ENCODE peak calls at places on chromosomes 3 and 15, in five cellular contexts. N, T, S, I and C are unnamed samples.

GRCh38 chr15:69854521-69855171 is 243.1 kb downstream of the TLE3 start:
- DNase-seq in N (no peak), T (no peak), S (no peak), I (no peak), C (peak)

GRCh38 chr3:195546130-195546560 is 3.0 kb upstream of the PPP1R2 start:
- DNase-seq in N (no peak), T (peak), S (no peak), I (no peak), C (peak)

GRCh38 chr3:161600185-161600584 is 103.6 kb downstream of the OTOL1 start:
- DNase-seq in N (peak), T (no peak), S (no peak), I (no peak), C (no peak)

GRCh38 chr15:43312378-43312777 is 18.0 kb downstream of the LCMT2 start:
- DNase-seq in N (no peak), T (no peak), S (no peak), I (no peak), C (no peak)

GRCh38 chr15:100818927-100819326 is 60.7 kb upstream of the ALDH1A3 start:
- DNase-seq in N (peak), T (no peak), S (no peak), I (no peak), C (no peak)

GRCh38 chr15:90489514-90489913 is 40.2 kb upstream of the CRTC3 start:
- DNase-seq in N (no peak), T (no peak), S (no peak), I (no peak), C (no peak)

GRCh38 chr3:78974181-78974770 is 793.5 kb downstream of the ROBO1 start:
- DNase-seq in N (no peak), T (no peak), S (no peak), I (no peak), C (no peak)

GRCh38 chr3:178476886-178477285 is 59.4 kb upstream of the KCNMB2 start:
- DNase-seq in N (no peak), T (no peak), S (no peak), I (no peak), C (no peak)

GRCh38 chr3:120100711-120101110 is 6.5 kb upstream of the GSK3B start:
- DNase-seq in N (no peak), T (no peak), S (no peak), I (no peak), C (no peak)

GRCh38 chr15:44738340-44738984 is 2.1 kb downstream of the TRIM69 start:
- DNase-seq in N (peak), T (no peak), S (peak), I (peak), C (peak)

GRCh38 chr15:41906608-41907007 is 12.8 kb upstream of the SPTBN5 start:
- DNase-seq in N (no peak), T (no peak), S (no peak), I (no peak), C (no peak)

GRCh38 chr3:41600616-41601015 is 361.3 kb downstream of the ULK4 start:
- DNase-seq in N (no peak), T (no peak), S (no peak), I (no peak), C (no peak)